ENCODE peak calls at places on chromosomes 16 and 17, in six cellular contexts. W, D, B, U, S and V are unnamed samples.

GRCh38 chr16:1884155-1884760 is 12.3 kb upstream of the MEIOB start:
- DNase-seq in W (no peak), D (no peak), B (peak; percentile 63), U (peak; percentile 56), S (no peak), V (no peak)

GRCh38 chr17:27669136-27669535 is 38.1 kb downstream of the LGALS9 start:
- DNase-seq in W (no peak), D (no peak), B (no peak), U (no peak), S (no peak), V (no peak)

GRCh38 chr17:27804113-27804512 is 3.8 kb upstream of the NOS2 start:
- DNase-seq in W (no peak), D (no peak), B (no peak), U (no peak), S (no peak), V (no peak)

GRCh38 chr17:5921919-5922318 is 148.3 kb upstream of the WSCD1 start:
- DNase-seq in W (no peak), D (no peak), B (no peak), U (no peak), S (no peak), V (no peak)

GRCh38 chr17:41977991-41978390 is 11.4 kb downstream of the CNP start:
- DNase-seq in W (no peak), D (no peak), B (no peak), U (no peak), S (no peak), V (no peak)

GRCh38 chr16:89374393-89374948 is 115.9 kb downstream of the ANKRD11 start:
- DNase-seq in W (no peak), D (no peak), B (no peak), U (no peak), S (no peak), V (no peak)

GRCh38 chr17:7263801-7264078 is 1.5 kb upstream of the CLDN7 start:
- DNase-seq in W (no peak), D (no peak), B (no peak), U (no peak), S (no peak), V (no peak)

GRCh38 chr16:31440511-31441184 is 1.9 kb downstream of the ZNF843 start:
- DNase-seq in W (no peak), D (no peak), B (no peak), U (no peak), S (no peak), V (no peak)

GRCh38 chr17:13784466-13784865 is 182.7 kb upstream of the HS3ST3A1 start:
- DNase-seq in W (no peak), D (no peak), B (no peak), U (no peak), S (no peak), V (no peak)

GRCh38 chr16:79931721-79932120 is 331.2 kb upstream of the MAF start:
- DNase-seq in W (no peak), D (no peak), B (no peak), U (no peak), S (no peak), V (no peak)

GRCh38 chr16:1773703-1774455 is 945 bp upstream of the MRPS34 start:
- DNase-seq in W (no peak), D (no peak), B (no peak), U (no peak), S (no peak), V (no peak)

GRCh38 chr17:69320908-69321238 is 6.1 kb downstream of the ABCA5 start:
- DNase-seq in W (no peak), D (no peak), B (no peak), U (no peak), S (no peak), V (no peak)

GRCh38 chr17:72466199-72466598 is 345.4 kb downstream of the SOX9 start:
- DNase-seq in W (no peak), D (no peak), B (peak; percentile 48), U (no peak), S (peak; percentile 75), V (no peak)

GRCh38 chr16:20568404-20568803 is 7.8 kb downstream of the ACSM2B start:
- DNase-seq in W (no peak), D (no peak), B (no peak), U (no peak), S (no peak), V (no peak)

GRCh38 chr17:77281024-77281903 is 140.5 kb downstream of the SEC14L1 start:
- DNase-seq in W (no peak), D (peak; percentile 92), B (peak; percentile 65), U (peak; percentile 95), S (no peak), V (peak; percentile 91)

GRCh38 chr16:49855280-49855821 is 561 bp downstream of the ZNF423 start:
- DNase-seq in W (peak; percentile 56), D (peak; percentile 61), B (no peak), U (peak; percentile 75), S (peak; percentile 19), V (no peak)
- TF ChIP-seq TAF1 in W (no peak), D (no peak), B (no peak), U (no peak), S (no peak), V (no peak)

DNA sequence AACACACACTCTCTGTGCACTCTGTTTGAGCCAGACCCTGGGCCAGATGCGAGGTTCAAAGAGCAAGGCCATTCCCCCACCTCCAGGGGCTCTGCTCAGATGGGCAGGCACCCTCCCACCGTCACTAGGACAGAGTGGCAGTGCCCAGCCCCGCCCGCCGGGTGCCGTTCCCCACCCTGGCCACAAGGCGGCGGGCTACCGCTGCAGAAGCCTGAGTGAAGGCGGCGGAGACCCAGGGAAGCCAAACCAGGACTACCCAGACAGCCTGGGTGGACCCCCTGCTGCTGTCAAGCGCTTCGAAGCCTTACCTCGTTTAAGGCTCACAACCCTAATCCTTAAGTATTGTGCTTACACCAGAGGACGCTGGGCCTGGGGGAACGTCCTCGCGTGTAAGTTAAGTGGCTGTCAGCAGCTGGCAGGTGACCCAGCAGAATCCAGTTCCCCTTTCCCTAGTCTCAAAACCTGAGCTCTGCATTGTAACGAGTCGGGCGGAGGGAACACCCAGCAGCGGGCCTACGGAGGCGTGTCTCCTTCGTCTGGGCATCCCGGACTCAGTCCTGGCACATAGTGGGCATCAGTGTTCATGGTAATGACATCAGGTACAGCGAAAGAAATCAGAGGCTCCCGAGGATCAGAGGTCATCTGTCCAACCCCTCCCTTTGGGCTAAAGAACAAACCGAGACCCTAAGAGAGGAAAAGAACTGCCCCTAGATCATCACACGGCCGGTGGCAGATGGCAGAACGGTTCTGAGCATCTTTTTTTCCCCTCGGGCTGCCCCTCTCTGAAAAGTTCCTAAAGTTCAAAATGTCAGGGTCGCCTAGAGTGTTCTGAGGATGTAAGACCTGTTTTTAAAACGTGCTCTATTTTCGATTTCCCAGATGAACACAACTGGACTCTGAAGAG is 4.4 kb downstream of the ARHGAP27 start:
- DNase-seq in W (no peak), D (peak; percentile 77), B (peak; percentile 67), U (peak; percentile 80), S (no peak), V (peak; percentile 76)
- TF ChIP-seq POLR2AphosphoS5 in W (no peak), D (no peak), B (no peak), U (no peak), S (no peak), V (no peak)

GRCh38 chr17:75764711-75765421 is at the start of gene GALK1:
- DNase-seq in W (no peak), D (peak; percentile 91), B (peak; percentile 59), U (peak; percentile 92), S (no peak), V (peak; percentile 93)
- TF ChIP-seq POLR2A in W (no peak), D (no peak), B (no peak), U (peak; percentile 65), S (peak; percentile 83), V (no peak)

GRCh38 chr17:82909322-82909904 is 69.6 kb upstream of the ZNF750 start:
- DNase-seq in W (no peak), D (no peak), B (no peak), U (no peak), S (no peak), V (no peak)
- TF ChIP-seq TAF1 in W (no peak), D (no peak), B (no peak), U (no peak), S (no peak), V (no peak)

DNA sequence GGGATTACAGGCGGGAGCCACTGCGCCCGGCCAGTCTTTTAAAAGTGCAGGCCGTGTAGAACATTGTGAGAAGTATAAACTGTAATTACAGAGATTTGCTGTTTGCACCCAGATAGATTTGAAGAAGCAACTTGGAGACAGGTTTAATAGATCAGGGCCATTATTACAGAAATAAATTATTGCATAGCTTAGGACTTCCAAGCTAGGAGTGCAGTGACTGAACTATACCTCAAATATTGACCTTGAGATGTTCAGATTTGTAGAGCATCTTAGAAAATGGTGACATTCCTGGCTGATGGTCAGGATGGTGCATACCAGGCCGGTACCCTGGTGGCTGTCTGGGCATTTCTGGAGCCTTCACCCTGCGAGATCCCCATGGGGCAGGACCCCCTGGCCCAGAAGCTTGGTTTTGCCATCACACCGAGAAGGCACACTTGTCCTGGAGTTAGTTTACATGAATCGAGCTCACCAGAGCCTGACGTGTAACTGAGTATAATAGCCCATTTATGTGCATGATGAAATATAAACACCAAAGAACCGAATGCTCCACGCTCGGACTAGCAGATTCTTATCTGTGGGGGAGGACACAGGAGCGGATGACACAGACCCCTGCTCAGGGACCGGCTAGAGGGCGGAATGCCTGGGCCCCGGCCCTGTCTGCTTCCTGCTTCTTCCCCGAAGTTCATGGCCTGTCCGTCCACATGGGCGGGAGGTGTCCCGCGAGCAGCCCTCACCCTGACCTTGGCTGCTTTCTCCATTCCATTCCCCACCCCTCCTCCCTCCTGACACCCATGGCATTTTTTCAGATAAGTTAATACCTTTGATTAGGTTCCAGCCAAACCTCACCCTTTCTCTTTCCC is 32.1 kb downstream of the CCDC40 start:
- DNase-seq in W (no peak), D (no peak), B (peak; percentile 95), U (peak; percentile 50), S (no peak), V (no peak)
- TF ChIP-seq POLR2AphosphoS5 in W (no peak), D (no peak), B (no peak), U (no peak), S (no peak), V (no peak)

DNA sequence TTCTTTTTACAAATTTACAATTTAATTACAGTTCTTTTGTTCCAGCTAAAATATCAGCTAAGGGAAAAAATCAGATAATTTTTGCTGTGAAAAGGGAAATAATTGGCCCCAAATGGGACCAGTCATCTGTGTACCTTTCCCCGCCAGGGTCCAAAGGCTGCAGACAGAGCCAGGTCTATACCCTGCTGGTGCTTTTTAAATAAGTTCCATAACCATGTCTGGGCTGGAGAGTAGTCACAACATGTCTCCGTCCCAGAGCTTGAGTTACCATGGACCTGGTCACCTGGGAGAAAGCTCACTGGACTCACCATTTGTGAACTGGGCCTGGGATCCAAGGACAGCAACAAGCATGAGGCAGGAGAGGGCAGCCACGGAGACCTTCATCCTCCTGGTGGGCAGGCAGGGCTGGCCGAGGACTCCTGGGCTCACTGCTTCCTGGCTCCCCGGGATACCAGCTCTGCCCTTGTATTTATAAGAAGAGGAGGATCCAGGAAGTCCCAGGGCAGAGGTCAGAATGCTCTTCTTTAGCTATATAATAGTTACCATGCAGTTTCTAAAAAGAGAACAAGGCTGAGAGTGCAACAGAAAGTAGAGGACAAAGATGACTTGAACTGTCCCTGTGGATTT is at the start of gene CCL15:
- DNase-seq in W (no peak), D (no peak), B (peak; percentile 80), U (no peak), S (no peak), V (no peak)
- TF ChIP-seq POLR2A in W (no peak), D (no peak), B (peak; percentile 75), U (no peak), S (no peak), V (no peak)

GRCh38 chr16:67667817-67668494 is 1.3 kb downstream of the C16orf86 start:
- DNase-seq in W (peak; percentile 81), D (peak; percentile 94), B (peak; percentile 96), U (peak; percentile 85), S (peak; percentile 70), V (peak; percentile 93)
- TF ChIP-seq TAF1 in W (no peak), D (no peak), B (no peak), U (no peak), S (no peak), V (no peak)